ENCODE peak calls at places on chromosomes 6 and 20, in nine cellular contexts. I, W, J, D, A, H, F, S and M are unnamed samples.
A peak's percentile ranks its signal among the peaks of the same experiment; 100 is the strongest.

GRCh38 chr20:235891-236290 is 8.8 kb downstream of the DEFB129 start:
- DNase-seq in A (no peak), I (no peak), S (no peak), D (peak; percentile 18), W (no peak), J (no peak), H (no peak), F (no peak), M (peak; percentile 23)

GRCh38 chr6:112773217-112773616 is 426.1 kb downstream of the RFPL4B start:
- DNase-seq in H (no peak), J (no peak), D (no peak), A (no peak), S (no peak), F (no peak), I (no peak), W (no peak), M (peak; percentile 80)

GRCh38 chr20:50446351-50447101 is 63.7 kb upstream of the PTPN1 start:
- DNase-seq in W (no peak), D (no peak), S (no peak), F (peak; percentile 65), A (no peak), J (no peak), H (no peak), I (no peak), M (no peak)

GRCh38 chr20:61933951-61934715 is 131.5 kb downstream of the TAF4 start:
- DNase-seq in D (no peak), J (no peak), I (no peak), H (no peak), W (peak; percentile 60), A (peak; percentile 5), S (no peak), F (no peak), M (no peak)

GRCh38 chr6:33343953-33344611 is 26.5 kb upstream of the ZBTB22 start:
- DNase-seq in W (no peak), S (no peak), A (no peak), H (peak; percentile 41), I (no peak), D (no peak), J (no peak), F (no peak), M (no peak)

GRCh38 chr20:20229595-20229994 is 138.3 kb upstream of the INSM1 start:
- DNase-seq in S (no peak), A (no peak), D (no peak), J (no peak), H (no peak), I (no peak), W (no peak), F (no peak), M (no peak)

GRCh38 chr20:17725094-17725835 is 25.5 kb downstream of the BANF2 start:
- DNase-seq in I (no peak), A (peak; percentile 66), D (no peak), S (no peak), W (no peak), H (no peak), J (no peak), F (no peak), M (no peak)

GRCh38 chr6:112911949-112912348 is 564.8 kb downstream of the RFPL4B start:
- DNase-seq in A (no peak), I (no peak), J (no peak), W (no peak), D (no peak), H (no peak), F (no peak), S (no peak), M (peak; percentile 18)

GRCh38 chr6:51514396-51515051 is 572.9 kb downstream of the PKHD1 start:
- DNase-seq in S (no peak), J (no peak), H (no peak), F (no peak), D (no peak), W (no peak), I (no peak), A (no peak), M (peak; percentile 13)

GRCh38 chr6:51513891-51514290 is 573.5 kb downstream of the PKHD1 start:
- DNase-seq in J (no peak), W (no peak), I (no peak), H (no peak), F (no peak), A (no peak), S (no peak), D (no peak), M (no peak)

GRCh38 chr6:51509597-51509996 is 577.8 kb downstream of the PKHD1 start:
- DNase-seq in W (no peak), I (no peak), F (no peak), A (no peak), H (no peak), D (no peak), J (no peak), S (no peak), M (no peak)

GRCh38 chr6:51511081-51511480 is 576.3 kb downstream of the PKHD1 start:
- DNase-seq in H (no peak), I (no peak), D (no peak), A (no peak), S (no peak), W (no peak), J (no peak), F (no peak), M (peak; percentile 1)

DNA sequence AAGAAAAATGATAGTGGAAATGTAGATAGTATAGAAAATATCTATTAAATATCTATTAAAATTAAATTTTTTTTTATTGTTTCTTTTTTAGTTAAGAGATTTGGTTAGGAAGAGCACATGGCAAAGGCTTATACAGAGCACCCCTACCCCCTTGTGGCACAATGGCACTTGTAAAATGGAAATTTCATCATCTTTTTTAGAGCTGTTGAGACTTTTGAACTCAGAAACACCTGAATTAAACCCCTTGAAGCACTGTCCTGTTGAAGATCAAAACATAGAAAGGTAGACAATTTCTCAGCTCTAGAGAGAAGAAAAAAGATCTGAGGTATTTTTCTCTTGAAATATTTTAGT is 572.4 kb downstream of the PKHD1 start:
- DNase-seq in I (no peak), J (no peak), H (no peak), D (no peak), W (no peak), S (no peak), A (no peak), F (no peak), M (no peak)
- TF ChIP-seq CTCF in I (no peak), J (no peak), H (no peak), D (no peak), W (no peak), S (no peak), A (no peak), F (no peak), M (no peak)

GRCh38 chr20:3595541-3595940 is 67.7 kb downstream of the GFRA4 start:
- DNase-seq in J (no peak), F (no peak), A (no peak), H (no peak), D (no peak), I (no peak), S (no peak), W (no peak), M (no peak)
- H3K27ac ChIP-seq in J (no peak overlapping the region), F (no peak overlapping the region), A (no peak overlapping the region), H (no peak overlapping the region), D (no peak overlapping the region), I (no peak overlapping the region), S (no peak overlapping the region), W (no peak overlapping the region), M (no peak overlapping the region)

GRCh38 chr6:73985891-73986290 is 289.9 kb downstream of the CD109 start:
- DNase-seq in A (no peak), J (no peak), F (no peak), D (no peak), W (no peak), S (no peak), I (no peak), H (no peak), M (peak; percentile 19)
- TF ChIP-seq CTCF in A (no peak), J (peak; percentile 23), F (no peak), D (no peak), W (no peak), S (no peak), I (peak; percentile 4), H (no peak), M (peak; percentile 29)

GRCh38 chr6:29619578-29619977 is 13.4 kb downstream of the GABBR1 start:
- DNase-seq in F (no peak), W (no peak), J (no peak), H (no peak), S (no peak), I (no peak), D (no peak), A (no peak), M (no peak)

GRCh38 chr6:29617782-29618557 is 15.0 kb downstream of the GABBR1 start:
- DNase-seq in I (no peak), F (no peak), A (peak; percentile 32), H (no peak), D (no peak), W (no peak), S (no peak), J (no peak), M (no peak)

GRCh38 chr6:29625337-29625930 is 7.5 kb downstream of the GABBR1 start:
- DNase-seq in H (no peak), J (no peak), W (no peak), D (no peak), I (no peak), F (no peak), S (no peak), A (no peak), M (no peak)

GRCh38 chr6:29624520-29624961 is 8.4 kb downstream of the GABBR1 start:
- DNase-seq in S (no peak), D (no peak), F (no peak), A (no peak), J (no peak), H (no peak), I (no peak), W (no peak), M (no peak)

DNA sequence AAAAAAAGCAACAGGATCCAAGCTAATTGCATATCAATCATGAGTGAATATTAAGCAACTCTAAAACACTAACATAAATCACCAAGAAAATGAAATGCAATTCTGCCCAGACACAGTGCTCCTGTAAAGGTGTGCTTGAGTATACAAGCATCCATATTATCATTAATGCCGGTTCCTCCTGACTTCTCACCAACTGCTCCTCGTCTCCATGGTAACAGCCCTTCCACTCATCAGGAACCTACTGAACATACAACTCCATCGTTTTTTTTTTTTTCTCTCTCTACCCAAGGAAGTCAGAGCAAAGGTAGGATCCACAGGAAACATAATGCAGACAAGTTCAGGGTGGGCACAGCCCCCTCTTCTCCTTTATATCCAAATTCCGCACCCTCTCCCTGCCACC is 12.4 kb downstream of the GABBR1 start:
- DNase-seq in J (no peak), H (no peak), I (no peak), D (no peak), A (no peak), S (no peak), F (no peak), W (no peak), M (no peak)
- H3K27ac ChIP-seq in J (no peak overlapping the region), H (no peak overlapping the region), I (no peak overlapping the region), D (no peak overlapping the region), A (no peak overlapping the region), S (no peak overlapping the region), F (no peak overlapping the region), W (no peak overlapping the region), M (no peak overlapping the region)

GRCh38 chr6:163170294-163170883 is 244.1 kb upstream of the QKI start:
- DNase-seq in J (no peak), H (no peak), S (no peak), D (no peak), I (no peak), F (no peak), A (peak; percentile 29), W (no peak), M (no peak)
- TF ChIP-seq CTCF in J (peak; percentile 43), H (peak; percentile 69), S (peak; percentile 57), D (peak; percentile 26), I (peak; percentile 39), F (peak; percentile 52), A (peak; percentile 73), W (peak; percentile 31), M (peak; percentile 18)

GRCh38 chr6:1404713-1405098 is 15.3 kb downstream of the FOXF2 start:
- DNase-seq in S (no peak), I (no peak), W (no peak), J (no peak), H (no peak), A (no peak), D (no peak), F (no peak), M (no peak)
- H3K27ac ChIP-seq in S (no peak overlapping the region), I (no peak overlapping the region), W (no peak overlapping the region), J (no peak overlapping the region), H (no peak overlapping the region), A (no peak overlapping the region), D (no peak overlapping the region), F (no peak overlapping the region), M (no peak overlapping the region)